ENCODE peak calls at places on chromosomes 2 and 18, in nine cellular contexts. B is neural crest cell; Y is stimulated activated CD8-positive, alpha-beta memory T cell treated with anti-CD3 and anti-CD28 coated beads, Interleukin-4, amount 100 ng/mL, for 24 hours; X is endothelial cell; I is memory B cell; J is stimulated activated CD4-positive, alpha-beta T cell treated with anti-CD3 and anti-CD28 coated beads, Interleukin-1b, Interleukin-23, amount 100 ng/mL, for 1 hour; S is activated CD4-positive, alpha-beta T cell treated with anti-CD3 and anti-CD28 coated beads for 4 hours; F is GM23338; Z is neural progenitor cell. G is an unnamed sample.

GRCh38 chr2:37920570-37920969 is 4.5 kb upstream of the RMDN2 start:
- DNase-seq in I (no peak), F (no peak), J (no peak), Y (no peak), X (no peak), B (no peak), S (no peak), Z (no peak), G (no peak)

GRCh38 chr2:108612153-108612513 is 77.9 kb downstream of the LIMS1 start:
- DNase-seq in S (peak), X (no peak), Z (no peak), J (no peak), B (no peak), I (peak), Y (no peak), F (no peak), G (no peak)

GRCh38 chr2:229401126-229401865 is 130.2 kb upstream of the PID1 start:
- DNase-seq in J (no peak), Z (no peak), X (no peak), I (no peak), F (no peak), Y (no peak), S (no peak), B (no peak), G (no peak)

GRCh38 chr2:10680957-10681356 is 8.8 kb downstream of the NOL10 start:
- DNase-seq in X (no peak), Z (no peak), I (no peak), F (no peak), J (no peak), B (no peak), Y (no peak), S (no peak), G (no peak)

GRCh38 chr2:102050854-102051391 is 59.2 kb downstream of the IL1R2 start:
- DNase-seq in J (no peak), F (no peak), Z (no peak), B (no peak), I (no peak), X (no peak), S (no peak), Y (no peak), G (no peak)

GRCh38 chr2:204535764-204536163 is 9.5 kb upstream of the PARD3B start:
- DNase-seq in Z (no peak), J (no peak), Y (no peak), I (no peak), X (no peak), B (no peak), S (no peak), F (no peak), G (no peak)

GRCh38 chr2:200447139-200447855 is 62.6 kb downstream of the KCTD18 start:
- DNase-seq in B (no peak), J (no peak), Z (no peak), I (no peak), X (no peak), F (no peak), S (no peak), Y (no peak), G (no peak)

GRCh38 chr2:38697116-38697840 is 31.4 kb downstream of the GALM start:
- DNase-seq in S (peak), I (no peak), B (no peak), F (no peak), X (no peak), Z (no peak), Y (no peak), J (no peak), G (no peak)

GRCh38 chr18:3055201-3055600 is 42.3 kb upstream of the LPIN2 start:
- DNase-seq in F (no peak), S (no peak), I (no peak), B (no peak), Y (no peak), J (no peak), Z (no peak), X (no peak), G (no peak)

GRCh38 chr2:109386004-109386695 is 227.6 kb downstream of the SEPTIN10 start:
- DNase-seq in X (no peak), F (peak), Y (no peak), Z (peak), J (no peak), B (no peak), S (no peak), I (no peak), G (no peak)

G was measured in epithelial cell of proximal tubule.